ENCODE peak calls at places on chromosomes 2 and 18, in five cellular contexts. S, V, Z, P and L are unnamed samples.

GRCh38 chr2:54574107-54574859 is 118.2 kb downstream of the SPTBN1 start:
- DNase-seq in Z (no peak), P (no peak), V (peak; percentile 93), S (peak; percentile 60), L (no peak)

GRCh38 chr2:101873543-101873942 is 118.2 kb upstream of the IL1R2 start:
- DNase-seq in S (no peak), V (no peak), P (no peak), Z (peak; percentile 48), L (no peak)

GRCh38 chr2:60608679-60609078 is 55.2 kb upstream of the BCL11A start:
- DNase-seq in V (no peak), P (no peak), S (peak; percentile 29), Z (no peak), L (no peak)

GRCh38 chr2:144659731-144660275 is 139.9 kb upstream of the ZEB2 start:
- DNase-seq in S (peak; percentile 88), Z (no peak), P (no peak), V (peak; percentile 32), L (no peak)

GRCh38 chr2:15939854-15940660 is at the start of gene MYCN:
- DNase-seq in P (peak; percentile 94), S (no peak), Z (peak; percentile 98), V (peak; percentile 79), L (peak; percentile 92)

GRCh38 chr2:161586517-161587167 is 37.6 kb upstream of the SLC4A10 start:
- DNase-seq in V (no peak), S (peak; percentile 25), P (no peak), Z (peak; percentile 37), L (peak; percentile 30)

GRCh38 chr2:34492781-34493455 is 893.8 kb upstream of the FAM98A start:
- DNase-seq in Z (no peak), P (no peak), S (no peak), V (no peak), L (no peak)

GRCh38 chr18:65750421-65751144 is at the start of gene CDH7:
- DNase-seq in P (peak; percentile 46), S (no peak), Z (no peak), V (no peak), L (peak; percentile 46)

GRCh38 chr2:224506494-224506893 is 78.7 kb downstream of the CUL3 start:
- DNase-seq in S (no peak), P (no peak), V (no peak), Z (no peak), L (no peak)
- H3K23ac ChIP-seq in S (no peak overlapping the region), P (no peak overlapping the region), V (no peak overlapping the region), Z (no peak overlapping the region), L (no peak overlapping the region)

GRCh38 chr2:72263043-72263780 is 115.5 kb upstream of the CYP26B1 start:
- DNase-seq in V (no peak), Z (no peak), S (peak; percentile 5), P (no peak), L (no peak)

DNA sequence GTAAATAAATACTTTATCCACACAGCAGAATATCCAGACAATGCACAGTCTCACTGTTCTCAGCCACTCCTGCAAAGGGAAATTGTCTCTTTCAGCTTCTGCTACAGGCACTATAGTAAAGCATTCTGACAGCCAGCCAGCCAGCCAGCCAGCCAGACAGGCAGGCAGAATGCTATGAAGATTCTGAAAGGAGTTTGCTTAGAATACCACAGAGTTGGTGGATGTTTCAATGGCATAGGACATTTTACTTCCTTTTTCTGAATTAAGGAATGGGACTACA is 116.1 kb upstream of the CYP26B1 start:
- DNase-seq in S (no peak), P (no peak), V (no peak), Z (no peak), L (no peak)
- H3K4me2 ChIP-seq in S (no peak overlapping the region), P (no peak overlapping the region), V (no peak overlapping the region), Z (no peak overlapping the region), L (no peak overlapping the region)

DNA sequence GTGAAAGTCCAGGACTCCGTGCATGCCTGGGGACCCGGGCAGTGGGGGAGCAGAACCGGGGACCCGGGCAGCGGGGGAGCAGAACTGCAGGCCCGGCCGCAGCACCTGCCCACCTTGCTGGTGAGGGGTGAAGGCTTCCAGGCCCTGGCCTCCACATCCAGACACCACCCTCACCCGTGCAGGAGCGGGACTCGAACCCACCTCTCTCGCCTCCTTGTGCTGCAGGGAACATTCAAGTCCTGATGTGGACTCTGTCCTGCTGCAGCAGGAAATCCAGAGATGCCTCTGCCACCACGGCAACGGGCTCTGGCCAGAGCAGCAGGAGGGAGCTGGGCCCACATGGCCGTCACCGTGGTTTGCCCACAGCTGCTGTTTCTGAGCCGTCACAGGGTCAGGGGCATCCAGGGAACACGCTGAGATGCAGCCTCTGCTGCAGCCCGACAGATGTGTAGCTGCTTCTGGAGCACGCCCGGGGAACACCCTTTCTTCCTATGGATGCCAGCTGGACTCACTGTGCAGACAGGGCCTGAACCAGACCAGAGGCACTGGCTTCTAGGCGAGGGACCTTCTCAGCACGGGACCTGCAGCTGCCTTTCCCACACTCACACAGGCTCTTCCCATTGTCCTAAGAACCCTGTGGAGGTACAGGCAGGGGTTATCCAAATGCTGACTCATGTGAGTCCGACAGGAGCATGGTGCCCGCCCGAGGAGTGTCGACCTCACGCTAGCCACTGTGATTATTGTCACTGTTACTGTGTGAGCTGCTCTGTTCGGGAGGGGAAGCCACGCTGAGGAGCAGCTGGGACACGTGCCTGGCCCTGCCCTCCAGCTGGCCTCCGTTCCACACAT is 89.2 kb upstream of the CTDP1 start:
- DNase-seq in V (no peak), P (no peak), S (no peak), Z (no peak), L (no peak)
- H3K23ac ChIP-seq in V (no peak overlapping the region), P (no peak overlapping the region), S (no peak overlapping the region), Z (no peak overlapping the region), L (peak overlapping the region; percentile 46)

DNA sequence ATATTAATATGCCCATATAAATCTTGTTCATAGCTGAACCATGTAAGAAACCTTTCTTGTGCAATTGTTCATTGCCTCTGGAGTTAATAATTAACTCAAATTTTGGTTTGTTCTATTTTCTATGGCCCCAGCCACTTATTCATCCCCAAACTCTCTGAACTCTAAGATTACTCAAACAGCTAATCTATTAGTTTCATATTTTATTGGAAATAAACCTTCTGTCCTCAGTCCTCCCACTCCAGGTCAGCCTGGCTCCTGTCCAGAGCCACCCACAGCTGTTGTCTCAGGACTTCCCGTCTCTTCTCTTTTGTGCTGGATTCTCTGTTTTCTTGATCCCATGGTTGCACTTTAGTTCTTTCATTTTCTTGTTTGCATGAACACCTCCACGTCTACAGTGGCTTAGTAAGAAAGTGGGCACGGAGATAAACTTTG is 4.4 kb upstream of the RNF103 start:
- DNase-seq in V (no peak), Z (no peak), P (no peak), S (no peak), L (no peak)
- H3K4me2 ChIP-seq in V (no peak overlapping the region), Z (no peak overlapping the region), P (no peak overlapping the region), S (no peak overlapping the region), L (no peak overlapping the region)